ENCODE peak calls at places on chromosome 10, in four cellular contexts. L, C, A and D are unnamed samples.

GRCh38 chr10:89427629-89428028 is 13.3 kb downstream of the IFIT5 start:
- DNase-seq in L (no peak), C (no peak), A (no peak), D (no peak)

GRCh38 chr10:133350950-133351329 is 3.8 kb downstream of the PRAP1 start:
- DNase-seq in L (no peak), C (no peak), A (no peak), D (no peak)

GRCh38 chr10:12771956-12772355 is 229.6 kb downstream of the CCDC3 start:
- DNase-seq in L (no peak), C (no peak), A (no peak), D (no peak)

GRCh38 chr10:80518143-80518806 is 19.4 kb upstream of the SH2D4B start:
- DNase-seq in L (no peak), C (no peak), A (peak), D (no peak)

GRCh38 chr10:49747303-49747646 is 14.8 kb downstream of the OGDHL start:
- DNase-seq in L (no peak), C (no peak), A (peak), D (no peak)

GRCh38 chr10:122480146-122480833 is 18.9 kb downstream of the HTRA1 start:
- DNase-seq in L (no peak), C (no peak), A (peak), D (no peak)

GRCh38 chr10:57628592-57629284 is 639.0 kb downstream of the IPMK start:
- DNase-seq in L (no peak), C (no peak), A (no peak), D (peak)

GRCh38 chr10:77857272-77857671 is 69.3 kb downstream of the DLG5 start:
- DNase-seq in L (peak), C (no peak), A (peak), D (no peak)

GRCh38 chr10:77398986-77399755 is 238.4 kb downstream of the KCNMA1 start:
- DNase-seq in L (no peak), C (no peak), A (no peak), D (no peak)

GRCh38 chr10:131816941-131817700 is 83.7 kb upstream of the PPP2R2D start:
- DNase-seq in L (no peak), C (no peak), A (no peak), D (no peak)

GRCh38 chr10:102710604-102711003 is 3.6 kb downstream of the ARL3 start:
- DNase-seq in L (no peak), C (no peak), A (no peak), D (no peak)

GRCh38 chr10:73906524-73907447 is 4.1 kb upstream of the PLAU start:
- DNase-seq in L (no peak), C (no peak), A (no peak), D (peak)

GRCh38 chr10:535953-536352 is 153.5 kb downstream of the DIP2C start:
- DNase-seq in L (no peak), C (no peak), A (peak), D (no peak)

GRCh38 chr10:123807444-123808035 is 84.1 kb downstream of the CPXM2 start:
- DNase-seq in L (no peak), C (no peak), A (no peak), D (no peak)

GRCh38 chr10:7756360-7756992 is 31.3 kb downstream of the KIN start:
- DNase-seq in L (peak), C (no peak), A (no peak), D (peak)

GRCh38 chr10:32333849-32334248 is 13.1 kb downstream of the EPC1 start:
- DNase-seq in L (no peak), C (no peak), A (no peak), D (no peak)

GRCh38 chr10:16996530-16996964 is 133.1 kb downstream of the CUBN start:
- DNase-seq in L (no peak), C (no peak), A (no peak), D (no peak)

GRCh38 chr10:104622598-104623209 is 18.4 kb upstream of the SORCS3 start:
- DNase-seq in L (no peak), C (peak), A (no peak), D (peak)

GRCh38 chr10:26486304-26486703 is 48.2 kb downstream of the APBB1IP start:
- DNase-seq in L (no peak), C (no peak), A (no peak), D (no peak)

GRCh38 chr10:19791032-19791431 is 25.2 kb upstream of the PLXDC2 start:
- DNase-seq in L (no peak), C (no peak), A (no peak), D (no peak)

GRCh38 chr10:119849031-119849789 is 23.4 kb downstream of the MCMBP start:
- DNase-seq in L (no peak), C (no peak), A (no peak), D (no peak)

GRCh38 chr10:1369665-1370064 is 313.5 kb downstream of the WDR37 start:
- DNase-seq in L (peak), C (no peak), A (no peak), D (no peak)

GRCh38 chr10:100347568-100348195 is 649 bp downstream of the SCD start:
- DNase-seq in L (no peak), C (no peak), A (peak), D (no peak)

DNA sequence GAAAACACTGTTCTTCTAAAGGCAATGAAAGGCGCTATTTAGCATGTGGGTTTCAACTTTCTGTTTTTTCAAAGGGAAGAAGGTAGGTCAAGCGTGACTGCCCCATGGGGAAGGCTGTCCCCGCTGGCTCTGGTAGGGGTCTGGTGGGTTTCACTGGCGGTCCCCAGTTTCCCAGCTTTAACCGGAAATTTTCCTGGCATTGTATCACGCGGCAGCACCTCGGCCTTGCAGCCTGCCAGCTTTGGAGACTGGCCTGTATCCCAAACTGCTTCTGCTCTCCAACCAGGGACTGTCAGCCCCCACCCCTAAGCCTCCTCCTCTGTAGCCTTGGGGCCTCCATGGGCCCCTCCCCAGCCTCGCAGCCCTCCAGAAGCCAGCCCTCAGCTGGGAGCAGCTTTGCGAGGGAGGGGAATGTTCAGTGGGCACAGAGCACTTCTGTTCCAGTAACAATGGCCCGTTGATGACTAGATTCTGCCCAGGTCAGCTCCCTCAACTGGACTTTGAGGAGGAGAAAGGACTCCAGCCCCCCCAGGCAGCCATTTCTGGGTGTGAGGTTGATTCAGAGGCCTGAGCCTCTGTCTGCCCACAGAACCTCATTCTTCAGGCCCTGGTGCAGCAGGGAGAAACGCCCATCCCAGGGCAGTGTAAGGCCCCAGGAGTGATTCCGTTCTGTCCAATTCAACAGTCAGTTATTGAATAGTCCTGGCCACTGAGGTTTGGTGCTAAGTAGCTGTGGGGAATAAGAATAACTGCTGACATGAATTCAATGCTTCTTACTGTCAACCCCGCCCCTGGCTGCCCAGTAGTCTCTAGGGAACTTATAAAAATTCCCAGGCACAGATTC is 17.1 kb downstream of the CHST3 start:
- DNase-seq in L (no peak), C (no peak), A (peak), D (no peak)
- H3K27ac ChIP-seq in L (peak), C (no peak), A (peak), D (no peak)

GRCh38 chr10:4121531-4122380 is 336.7 kb upstream of the KLF6 start:
- DNase-seq in L (peak), C (no peak), A (no peak), D (no peak)
- TF ChIP-seq POLR2AphosphoS5 in L (peak), C (no peak), A (peak), D (no peak)

GRCh38 chr10:114519306-114519669 is 115.0 kb upstream of the AFAP1L2 start:
- DNase-seq in L (peak), C (no peak), A (no peak), D (no peak)
- H3K27ac ChIP-seq in L (peak), C (no peak), A (no peak), D (no peak)

DNA sequence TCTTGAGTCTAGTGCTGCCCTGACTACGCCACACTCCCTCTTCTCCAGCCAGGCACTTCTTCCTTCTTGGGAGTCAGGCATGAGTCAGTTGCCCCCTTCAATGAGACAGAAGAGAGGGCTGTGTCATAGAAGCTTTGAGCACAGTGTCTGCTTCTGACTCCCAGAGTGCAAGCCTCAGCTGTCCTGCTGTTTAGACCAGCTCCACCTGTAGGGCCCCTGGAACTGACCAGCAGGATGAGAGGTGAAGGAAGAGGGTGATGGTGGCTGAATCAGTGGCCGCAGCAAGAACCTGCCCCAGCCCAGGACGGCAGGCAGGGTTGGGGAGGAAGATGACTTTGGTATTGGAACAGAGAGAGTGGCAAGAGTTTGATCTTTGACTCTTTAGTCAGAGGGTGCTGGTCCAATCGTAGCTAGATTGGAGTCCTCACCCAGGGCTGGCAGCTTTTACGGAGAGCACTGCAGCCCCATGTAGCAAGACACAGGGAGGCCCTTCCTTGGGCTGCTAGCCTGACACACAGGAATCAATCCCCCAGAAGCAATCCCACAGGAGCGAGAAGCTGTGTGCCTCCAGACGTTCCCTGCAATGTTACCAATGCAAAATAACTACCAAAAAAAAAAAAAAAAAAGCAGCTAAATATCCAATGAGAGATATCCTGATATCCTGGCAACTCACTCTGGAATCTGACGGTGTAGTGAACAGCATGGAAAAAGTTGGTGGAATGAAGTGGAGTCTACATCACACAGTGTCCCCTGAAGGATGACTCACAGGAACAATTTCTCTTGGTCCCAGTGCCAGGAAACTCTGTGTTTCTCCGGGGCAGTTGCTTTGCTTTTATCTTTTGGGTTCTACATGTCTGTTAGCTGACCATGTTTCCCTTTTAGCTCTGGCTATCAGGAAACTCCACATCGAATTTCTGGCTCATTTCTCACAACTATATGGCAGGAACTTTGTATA is 6.9 kb downstream of the C10orf62 start:
- DNase-seq in L (no peak), C (no peak), A (no peak), D (no peak)
- TF ChIP-seq POLR2AphosphoS5 in L (peak), C (no peak), A (no peak), D (no peak)

GRCh38 chr10:29839826-29840515 is 205.2 kb upstream of the SVIL start:
- DNase-seq in L (no peak), C (no peak), A (no peak), D (peak)

GRCh38 chr10:29838529-29838928 is 203.8 kb upstream of the SVIL start:
- DNase-seq in L (no peak), C (no peak), A (no peak), D (no peak)

GRCh38 chr10:29836396-29836795 is 201.6 kb upstream of the SVIL start:
- DNase-seq in L (no peak), C (no peak), A (no peak), D (no peak)

GRCh38 chr10:29834990-29835569 is 200.3 kb upstream of the SVIL start:
- DNase-seq in L (no peak), C (no peak), A (no peak), D (no peak)

DNA sequence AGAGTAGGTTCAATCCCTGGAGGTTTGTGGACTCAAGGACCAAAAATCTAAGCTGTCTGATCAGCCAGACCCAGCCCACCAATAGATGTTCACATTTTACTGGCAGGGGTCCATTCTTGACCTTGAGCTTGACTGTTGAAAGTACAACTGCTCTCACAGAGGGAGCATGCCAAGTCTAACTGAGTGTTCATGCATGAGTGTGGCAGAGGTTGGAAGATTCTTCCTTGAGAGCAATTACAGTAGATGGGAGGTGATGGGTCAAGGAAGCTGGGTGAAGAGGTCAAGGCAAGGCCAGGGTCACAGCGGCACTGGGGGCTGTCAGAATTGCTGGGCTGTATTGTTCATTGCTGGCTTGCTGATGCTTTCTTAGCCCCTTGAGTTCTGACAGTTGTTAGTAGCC is 202.8 kb upstream of the SVIL start:
- DNase-seq in L (no peak), C (no peak), A (no peak), D (no peak)
- H3K27ac ChIP-seq in L (peak), C (no peak), A (no peak), D (no peak)

GRCh38 chr10:79400567-79401004 is 44.8 kb downstream of the ZCCHC24 start:
- DNase-seq in L (peak), C (no peak), A (peak), D (peak)

GRCh38 chr10:79402951-79403350 is 42.5 kb downstream of the ZCCHC24 start:
- DNase-seq in L (peak), C (no peak), A (peak), D (no peak)

GRCh38 chr10:79402625-79402946 is 42.8 kb downstream of the ZCCHC24 start:
- DNase-seq in L (no peak), C (no peak), A (no peak), D (no peak)

GRCh38 chr10:79399242-79399831 is 46.1 kb downstream of the ZCCHC24 start:
- DNase-seq in L (peak), C (peak), A (peak), D (peak)

DNA sequence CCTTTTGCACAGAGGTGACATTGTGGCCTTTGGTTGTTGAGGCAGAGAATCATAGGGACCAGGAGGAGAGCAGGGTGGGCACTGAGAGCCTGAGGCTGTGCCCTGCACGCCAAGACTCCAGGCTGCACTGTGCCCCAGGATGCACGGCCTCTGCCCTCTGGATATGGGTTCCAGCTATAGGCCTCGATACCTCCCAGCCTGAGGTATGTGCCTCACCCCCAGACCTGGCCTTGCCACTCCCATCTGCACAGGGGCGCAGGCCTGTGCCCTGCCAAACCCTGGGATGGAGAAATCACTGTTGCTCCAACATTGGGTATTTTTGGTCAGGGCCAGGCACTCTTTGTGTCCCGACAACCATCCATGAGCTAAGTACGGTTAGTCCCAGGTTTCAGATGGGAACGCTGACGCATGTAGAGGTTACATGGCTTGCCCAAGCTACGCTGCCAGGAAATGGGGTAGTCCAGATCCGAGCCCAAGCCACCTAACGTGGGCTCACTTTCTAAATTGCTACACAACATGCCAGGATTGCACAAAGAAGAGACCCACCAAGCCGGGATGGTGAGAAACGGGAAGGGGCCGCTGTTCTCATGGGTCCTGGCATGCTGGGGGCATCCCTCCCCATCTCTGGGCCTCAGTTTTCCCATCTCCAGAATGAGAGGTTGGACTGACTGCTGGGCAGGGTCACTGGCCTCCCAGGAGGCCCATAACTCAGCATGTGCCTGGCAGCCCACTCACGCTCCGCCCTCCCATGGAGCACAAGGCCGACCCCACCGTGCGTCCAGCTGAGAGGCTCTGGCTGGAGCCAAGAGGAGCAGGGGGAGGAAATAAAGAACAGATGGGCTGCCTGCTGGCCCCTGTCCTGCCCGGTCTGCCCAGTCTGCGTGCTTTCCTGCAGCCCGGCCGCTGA is 44.2 kb downstream of the ZCCHC24 start:
- DNase-seq in L (no peak), C (no peak), A (peak), D (no peak)
- TF ChIP-seq POLR2AphosphoS5 in L (peak), C (no peak), A (peak), D (no peak)

GRCh38 chr10:11742779-11743298 is 657 bp downstream of the ECHDC3 start:
- DNase-seq in L (no peak), C (no peak), A (no peak), D (peak)
- H3K27ac ChIP-seq in L (peak), C (no peak), A (peak), D (no peak)

GRCh38 chr10:94029955-94030354 is 36.2 kb downstream of the PLCE1 start:
- DNase-seq in L (no peak), C (no peak), A (no peak), D (no peak)

GRCh38 chr10:94024407-94024806 is 30.7 kb downstream of the PLCE1 start:
- DNase-seq in L (no peak), C (no peak), A (no peak), D (no peak)

GRCh38 chr10:94023909-94024308 is 30.2 kb downstream of the PLCE1 start:
- DNase-seq in L (no peak), C (no peak), A (no peak), D (no peak)

DNA sequence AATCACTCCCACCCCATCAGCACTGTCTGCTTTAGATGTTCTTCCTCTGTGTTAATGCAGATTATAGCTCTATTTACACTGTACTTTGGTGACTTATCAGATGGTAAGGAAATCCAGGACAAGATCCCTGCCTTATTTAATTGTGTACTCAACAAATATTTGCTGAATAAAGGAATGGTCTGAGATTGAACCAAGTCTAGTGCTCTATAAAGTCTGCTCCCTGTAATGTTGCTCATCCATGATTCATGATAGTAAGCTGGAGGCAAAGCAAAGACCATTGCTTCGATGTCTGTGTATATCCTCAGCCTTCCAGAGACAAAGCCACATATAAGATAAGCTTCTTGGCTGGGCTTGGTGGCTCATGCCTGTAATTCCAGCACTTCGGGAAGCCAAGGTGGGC is 33.5 kb downstream of the PLCE1 start:
- DNase-seq in L (no peak), C (no peak), A (no peak), D (no peak)
- TF ChIP-seq POLR2AphosphoS5 in L (no peak), C (no peak), A (no peak), D (no peak)

GRCh38 chr10:118054383-118054782 is 7.6 kb upstream of the RAB11FIP2 start:
- DNase-seq in L (no peak), C (no peak), A (no peak), D (no peak)
- H3K27ac ChIP-seq in L (no peak), C (no peak), A (no peak), D (no peak)

DNA sequence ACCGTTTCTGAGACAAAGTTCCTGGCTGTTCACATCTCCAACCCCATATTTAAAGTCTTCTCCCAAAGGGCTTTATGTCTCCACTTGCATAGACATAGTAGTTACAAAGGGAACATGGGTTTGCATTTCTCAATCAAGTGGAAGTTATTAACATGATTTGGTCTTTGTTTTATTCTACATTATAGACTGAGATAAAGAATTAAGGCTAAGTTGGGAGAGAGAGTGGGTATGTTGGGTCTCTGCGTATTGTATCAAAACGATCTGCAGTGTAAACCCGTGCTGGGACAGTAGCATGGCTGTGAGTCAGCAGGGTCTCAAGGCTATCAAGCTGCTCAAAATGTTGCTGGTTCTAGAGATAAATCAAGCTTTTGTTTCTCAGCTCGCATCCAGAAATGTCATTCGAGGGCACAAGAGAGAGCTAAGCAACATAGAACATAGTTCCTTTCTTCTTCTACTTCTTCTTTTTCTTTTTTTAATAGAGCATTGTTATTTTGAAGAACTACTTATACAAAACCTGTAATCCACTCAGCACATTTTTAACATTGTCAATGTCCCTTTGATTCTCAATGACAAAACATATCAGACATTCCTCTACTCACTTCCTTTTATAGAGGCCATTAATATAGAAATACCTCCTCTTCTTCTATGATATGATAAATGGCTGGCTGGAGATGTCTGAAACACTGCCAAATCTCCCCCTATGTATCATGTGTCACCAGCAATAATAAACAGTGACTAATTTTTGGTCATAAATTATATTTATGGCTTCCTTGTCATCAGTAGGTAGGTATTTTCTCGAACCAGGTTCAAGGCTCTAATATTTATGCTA is 34.5 kb upstream of the RHOBTB1 start:
- DNase-seq in L (no peak), C (no peak), A (no peak), D (no peak)
- TF ChIP-seq POLR2AphosphoS5 in L (peak), C (no peak), A (no peak), D (no peak)